ENCODE peak calls at places on chromosomes 2 and 18, in seven cellular contexts. O is endodermal cell; D is CD8-positive, alpha-beta T cell; I is left ventricle myocardium inferior; P is spleen; Q is esophagus squamous epithelium; W is mammary epithelial cell. A is an unnamed sample.
A peak's percentile ranks its signal among the peaks of the same experiment; 100 is the strongest.

GRCh38 chr2:118046628-118047210 is 32.8 kb upstream of the CCDC93 start:
- DNase-seq in O (no peak), D (no peak), I (no peak), P (no peak), Q (no peak), W (peak; percentile 21), A (no peak)

GRCh38 chr2:237236188-237236587 is 150.5 kb downstream of the COPS8 start:
- DNase-seq in O (no peak), D (no peak), I (no peak), P (no peak), Q (no peak), W (no peak), A (no peak)

GRCh38 chr2:113762377-113763118 is 6.1 kb upstream of the SLC35F5 start:
- DNase-seq in O (no peak), D (no peak), I (no peak), P (no peak), Q (no peak), W (peak; percentile 19), A (no peak)

GRCh38 chr18:48032876-48033769 is 102.7 kb upstream of the SMAD2 start:
- DNase-seq in O (peak; percentile 39), D (no peak), I (no peak), P (peak; percentile 40), Q (no peak), W (peak; percentile 75), A (peak; percentile 23)

GRCh38 chr18:36411745-36412168 is 114.2 kb downstream of the FHOD3 start:
- DNase-seq in O (peak; percentile 90), D (no peak), I (no peak), P (no peak), Q (no peak), W (no peak), A (no peak)

GRCh38 chr18:36298113-36298701 is 694 bp downstream of the FHOD3 start:
- DNase-seq in O (peak; percentile 82), D (no peak), I (no peak), P (peak; percentile 78), Q (no peak), W (no peak), A (no peak)

GRCh38 chr18:9735879-9736278 is 27.8 kb downstream of the RAB31 start:
- DNase-seq in O (no peak), D (no peak), I (no peak), P (peak; percentile 11), Q (no peak), W (no peak), A (no peak)

GRCh38 chr2:105858868-105859693 is 114.4 kb downstream of the NCK2 start:
- DNase-seq in O (peak; percentile 17), D (no peak), I (no peak), P (no peak), Q (no peak), W (no peak), A (no peak)

GRCh38 chr2:198259496-198259895 is 455.1 kb downstream of the PLCL1 start:
- DNase-seq in O (no peak), D (no peak), I (no peak), P (no peak), Q (no peak), W (no peak), A (no peak)

GRCh38 chr2:229153307-229153706 is 117.8 kb downstream of the PID1 start:
- DNase-seq in O (no peak), D (no peak), I (no peak), P (no peak), Q (no peak), W (no peak), A (no peak)

GRCh38 chr18:13558132-13558531 is 168.2 kb downstream of the FAM210A start:
- DNase-seq in O (peak; percentile 78), D (no peak), I (peak; percentile 52), P (no peak), Q (no peak), W (peak; percentile 29), A (no peak)

GRCh38 chr2:102657770-102658169 is 38.4 kb downstream of the SLC9A2 start:
- DNase-seq in O (peak; percentile 68), D (no peak), I (no peak), P (no peak), Q (no peak), W (peak; percentile 89), A (no peak)

GRCh38 chr2:28296904-28297303 is 95.8 kb upstream of the FOSL2 start:
- DNase-seq in O (no peak), D (no peak), I (no peak), P (no peak), Q (no peak), W (peak; percentile 75), A (no peak)

GRCh38 chr2:102285368-102285767 is 26.0 kb upstream of the IL1RL1 start:
- DNase-seq in O (no peak), D (no peak), I (no peak), P (no peak), Q (no peak), W (peak; percentile 62), A (no peak)

GRCh38 chr2:26727641-26728561 is 35.4 kb downstream of the KCNK3 start:
- DNase-seq in O (no peak), D (peak; percentile 5), I (no peak), P (no peak), Q (no peak), W (no peak), A (no peak)

GRCh38 chr2:176637497-176638166 is 368.4 kb downstream of the MTX2 start:
- DNase-seq in O (peak; percentile 80), D (no peak), I (peak; percentile 36), P (peak; percentile 82), Q (no peak), W (peak; percentile 39), A (peak; percentile 35)

GRCh38 chr2:177075254-177075653 is 137.3 kb upstream of the HNRNPA3 start:
- DNase-seq in O (no peak), D (no peak), I (no peak), P (no peak), Q (no peak), W (no peak), A (no peak)

GRCh38 chr2:160630801-160631590 is 137.4 kb upstream of the RBMS1 start:
- DNase-seq in O (no peak), D (no peak), I (peak; percentile 27), P (no peak), Q (no peak), W (no peak), A (no peak)

GRCh38 chr2:217622205-217622621 is 380.6 kb downstream of the TNS1 start:
- DNase-seq in O (peak; percentile 81), D (no peak), I (no peak), P (no peak), Q (no peak), W (no peak), A (no peak)

GRCh38 chr2:54038835-54039234 is 68.0 kb upstream of the PSME4 start:
- DNase-seq in O (no peak), D (no peak), I (no peak), P (no peak), Q (no peak), W (peak; percentile 61), A (no peak)

DNA sequence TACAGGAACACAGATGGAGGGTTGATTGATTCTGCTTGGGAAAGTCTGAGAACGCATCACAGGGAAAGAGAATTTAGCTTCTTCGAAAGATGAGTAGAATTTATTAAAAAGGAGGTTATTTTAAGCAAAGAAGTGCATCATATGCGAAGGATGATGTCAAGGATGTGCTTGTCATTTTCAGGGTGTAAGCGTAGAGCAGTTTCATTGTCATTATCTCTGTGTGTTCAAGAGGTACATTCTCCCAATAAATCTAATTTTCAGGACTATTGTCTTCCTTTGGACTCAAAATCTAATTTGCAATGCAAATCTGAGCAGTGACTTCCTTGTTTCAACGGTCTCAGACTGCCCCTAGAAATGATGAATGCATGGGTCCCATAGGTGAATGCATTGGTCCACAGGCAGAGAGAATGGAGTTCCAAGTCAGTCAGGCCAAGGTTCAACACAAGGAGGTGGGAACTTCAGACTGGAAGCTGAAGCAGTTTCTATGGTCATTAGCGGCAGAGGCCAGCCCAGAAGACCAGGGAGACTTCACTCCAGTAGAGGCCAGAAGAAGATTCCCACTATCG is 99.8 kb downstream of the CDC42EP3 start:
- DNase-seq in O (no peak), D (no peak), I (no peak), P (no peak), Q (no peak), W (no peak), A (no peak)
- H3K4me1 ChIP-seq in O (no peaks in the 10 kb centered on the region), D (peaks cover 8% of the 10 kb centered on the region), I (peaks cover 13% of the 10 kb centered on the region), P (peaks cover 7% of the 10 kb centered on the region), Q (no peaks in the 10 kb centered on the region), W (peaks cover 29% of the 10 kb centered on the region), A (no peaks in the 10 kb centered on the region)

DNA sequence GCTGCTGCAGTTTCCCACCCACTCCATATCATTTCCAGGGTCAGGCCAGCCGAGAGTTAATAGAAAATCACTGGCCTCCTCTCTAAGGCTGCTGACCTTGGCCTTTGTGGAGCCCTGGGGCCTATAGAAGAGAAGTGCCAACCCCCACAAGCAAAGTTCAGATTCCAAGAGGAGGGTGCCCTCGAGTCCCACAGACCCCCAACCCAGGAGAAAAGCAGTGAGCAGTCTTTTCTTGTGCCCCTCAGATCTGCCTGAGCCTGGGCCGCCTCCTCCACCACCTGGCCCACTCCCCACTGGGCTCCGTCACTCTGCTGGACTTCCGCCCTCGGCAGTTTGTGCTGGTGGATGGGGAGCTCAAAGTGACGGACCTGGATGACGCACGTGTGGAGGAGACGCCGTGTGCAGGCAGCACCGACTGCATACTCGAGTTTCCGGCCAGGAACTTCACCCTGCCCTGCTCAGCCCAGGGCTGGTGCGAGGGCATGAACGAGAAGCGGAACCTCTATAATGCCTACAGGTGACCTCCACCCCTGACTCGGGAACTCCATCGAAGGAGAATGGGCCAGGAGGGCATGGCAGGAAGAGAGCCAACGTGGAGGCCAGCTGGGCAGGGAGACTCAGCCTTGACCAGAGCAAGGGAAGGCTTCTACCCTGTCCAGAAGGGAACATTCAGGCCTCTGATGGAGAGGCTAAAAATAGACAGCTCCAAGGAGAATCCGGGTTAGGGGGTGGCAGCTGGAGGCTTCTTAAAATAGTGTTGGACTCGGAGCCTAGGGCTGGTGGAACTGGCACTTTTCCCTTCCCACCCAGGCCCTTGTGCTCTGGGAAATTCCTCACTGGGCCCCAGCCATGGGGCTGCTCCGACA is 6.2 kb downstream of the PKDCC start:
- DNase-seq in O (no peak), D (no peak), I (peak; percentile 63), P (peak; percentile 71), Q (no peak), W (no peak), A (no peak)
- H3K4me1 ChIP-seq in O (peaks cover 9% of the 10 kb centered on the region), D (no peaks in the 10 kb centered on the region), I (peaks cover 96% of the 10 kb centered on the region), P (peaks cover 14% of the 10 kb centered on the region), Q (no peaks in the 10 kb centered on the region), W (no peaks in the 10 kb centered on the region), A (no peaks in the 10 kb centered on the region)

GRCh38 chr2:238290079-238290478 is 1.7 kb upstream of the PER2 start:
- DNase-seq in O (peak; percentile 94), D (peak; percentile 25), I (peak; percentile 33), P (peak; percentile 82), Q (peak; percentile 25), W (peak; percentile 99), A (peak; percentile 55)

GRCh38 chr2:238286987-238287386 is 1.4 kb downstream of the PER2 start:
- DNase-seq in O (no peak), D (no peak), I (no peak), P (peak; percentile 64), Q (no peak), W (no peak), A (no peak)

GRCh38 chr2:238289574-238289973 is 1.2 kb upstream of the PER2 start:
- DNase-seq in O (no peak), D (no peak), I (no peak), P (peak; percentile 81), Q (no peak), W (no peak), A (no peak)

GRCh38 chr2:238287702-238288649 is at the start of gene PER2:
- DNase-seq in O (peak; percentile 85), D (no peak), I (peak; percentile 61), P (peak; percentile 94), Q (peak; percentile 44), W (peak; percentile 91), A (peak; percentile 90)

GRCh38 chr2:238288650-238289573 is 502 bp upstream of the PER2 start:
- DNase-seq in O (peak; percentile 99), D (peak; percentile 97), I (peak; percentile 98), P (peak; percentile 99), Q (peak; percentile 93), W (peak; percentile 98), A (peak; percentile 97)
- H3K4me1 ChIP-seq in O (peaks cover 36% of the 10 kb centered on the region), D (peaks cover 25% of the 10 kb centered on the region), I (peaks cover 67% of the 10 kb centered on the region), P (peaks cover 52% of the 10 kb centered on the region), Q (peaks cover 43% of the 10 kb centered on the region), W (peaks cover 55% of the 10 kb centered on the region), A (peaks cover 50% of the 10 kb centered on the region)

GRCh38 chr2:44787663-44788062 is 153.8 kb upstream of the SIX3 start:
- DNase-seq in O (no peak), D (no peak), I (no peak), P (no peak), Q (no peak), W (no peak), A (no peak)
- H3K4me1 ChIP-seq in O (peaks cover 11% of the 10 kb centered on the region), D (no peaks in the 10 kb centered on the region), I (no peaks in the 10 kb centered on the region), P (no peaks in the 10 kb centered on the region), Q (no peaks in the 10 kb centered on the region), W (no peaks in the 10 kb centered on the region), A (no peaks in the 10 kb centered on the region)